ENCODE peak calls at places on chromosomes 7 and 10, in nine cellular contexts. P, Z, L, C, A, R, N, F and X are unnamed samples.

GRCh38 chr7:2003451-2003930 is 229.3 kb downstream of the MAD1L1 start:
- DNase-seq in P (no peak), Z (no peak), L (no peak), C (no peak), A (no peak), R (no peak), N (no peak), F (no peak), X (no peak)

GRCh38 chr7:38630720-38631673 is at the start of gene AMPH:
- DNase-seq in P (peak; percentile 45), Z (no peak), L (no peak), C (no peak), A (peak; percentile 90), R (peak; percentile 53), N (peak; percentile 57), F (no peak), X (peak; percentile 69)

GRCh38 chr10:103512591-103513382 is 19.3 kb downstream of the NEURL1 start:
- DNase-seq in P (no peak), Z (no peak), L (no peak), C (no peak), A (no peak), R (no peak), N (peak; percentile 84), F (no peak), X (no peak)

GRCh38 chr10:25125151-25125550 is 49.6 kb upstream of the GPR158 start:
- DNase-seq in P (no peak), Z (no peak), L (no peak), C (no peak), A (peak; percentile 60), R (no peak), N (no peak), F (no peak), X (no peak)

GRCh38 chr7:12322287-12322902 is 81.3 kb downstream of the VWDE start:
- DNase-seq in P (peak; percentile 51), Z (peak; percentile 26), L (peak; percentile 56), C (no peak), A (peak; percentile 21), R (peak; percentile 64), N (peak; percentile 13), F (no peak), X (no peak)

GRCh38 chr10:110344622-110345021 is 39.9 kb upstream of the SMNDC1 start:
- DNase-seq in P (no peak), Z (no peak), L (no peak), C (no peak), A (no peak), R (no peak), N (no peak), F (no peak), X (no peak)

GRCh38 chr7:101402081-101402779 is 39.6 kb downstream of the COL26A1 start:
- DNase-seq in P (peak; percentile 14), Z (no peak), L (peak; percentile 76), C (no peak), A (peak; percentile 98), R (no peak), N (peak; percentile 19), F (no peak), X (peak; percentile 84)

GRCh38 chr7:101179780-101180755 is at the start of gene NAT16:
- DNase-seq in P (no peak), Z (no peak), L (no peak), C (no peak), A (peak; percentile 69), R (no peak), N (no peak), F (no peak), X (no peak)

GRCh38 chr10:23892296-23892695 is 316.6 kb upstream of the KIAA1217 start:
- DNase-seq in P (no peak), Z (no peak), L (peak; percentile 4), C (no peak), A (no peak), R (no peak), N (no peak), F (no peak), X (peak; percentile 19)

GRCh38 chr10:113651898-113652297 is 11.9 kb downstream of the NRAP start:
- DNase-seq in P (no peak), Z (no peak), L (no peak), C (no peak), A (no peak), R (no peak), N (no peak), F (no peak), X (no peak)

GRCh38 chr7:150994838-150995510 is 4.2 kb downstream of the NOS3 start:
- DNase-seq in P (no peak), Z (no peak), L (no peak), C (no peak), A (no peak), R (no peak), N (no peak), F (no peak), X (no peak)

GRCh38 chr7:46972205-46972604 is 609.7 kb downstream of the TNS3 start:
- DNase-seq in P (peak; percentile 12), Z (peak; percentile 23), L (peak; percentile 80), C (no peak), A (peak; percentile 1), R (peak; percentile 72), N (no peak), F (peak; percentile 11), X (peak; percentile 44)

GRCh38 chr10:8591619-8592018 is 537.1 kb downstream of the GATA3 start:
- DNase-seq in P (no peak), Z (no peak), L (no peak), C (peak; percentile 25), A (no peak), R (no peak), N (no peak), F (no peak), X (no peak)

GRCh38 chr7:157984138-157984913 is 603.3 kb downstream of the PTPRN2 start:
- DNase-seq in P (no peak), Z (no peak), L (no peak), C (no peak), A (no peak), R (no peak), N (no peak), F (no peak), X (no peak)

GRCh38 chr7:26091933-26092332 is 60.1 kb upstream of the NFE2L3 start:
- DNase-seq in P (no peak), Z (no peak), L (peak; percentile 65), C (no peak), A (peak; percentile 62), R (peak; percentile 14), N (no peak), F (peak; percentile 40), X (peak; percentile 44)

GRCh38 chr7:149005427-149006344 is 22.6 kb downstream of the PDIA4 start:
- DNase-seq in P (peak; percentile 65), Z (peak; percentile 43), L (peak; percentile 50), C (peak; percentile 77), A (peak; percentile 95), R (peak; percentile 74), N (peak; percentile 83), F (no peak), X (peak; percentile 81)

GRCh38 chr7:155796381-155797261 is 15.6 kb downstream of the SHH start:
- DNase-seq in P (no peak), Z (no peak), L (peak; percentile 43), C (peak; percentile 59), A (peak; percentile 68), R (no peak), N (peak; percentile 68), F (no peak), X (peak; percentile 46)

GRCh38 chr7:111012152-111012551 is 78.8 kb upstream of the LRRN3 start:
- DNase-seq in P (no peak), Z (no peak), L (peak; percentile 56), C (no peak), A (no peak), R (peak; percentile 56), N (no peak), F (no peak), X (no peak)

GRCh38 chr7:75878769-75879596 is at the start of gene RHBDD2:
- DNase-seq in P (peak; percentile 91), Z (peak; percentile 79), L (peak; percentile 93), C (peak; percentile 97), A (peak; percentile 94), R (peak; percentile 92), N (peak; percentile 98), F (peak; percentile 59), X (peak; percentile 96)

GRCh38 chr7:55081854-55082603 is 63.2 kb downstream of the EGFR start:
- DNase-seq in P (no peak), Z (no peak), L (no peak), C (no peak), A (no peak), R (peak; percentile 51), N (no peak), F (no peak), X (no peak)
- H3K27ac ChIP-seq in P (no peak overlapping the region), Z (no peak overlapping the region), L (no peak overlapping the region), C (no peak overlapping the region), A (no peak overlapping the region), R (peak overlapping the region; percentile 44), N (peak overlapping the region; percentile 44), F (peak overlapping the region; percentile 13), X (no peak overlapping the region)

GRCh38 chr10:123583639-123584418 is 82.3 kb upstream of the GPR26 start:
- DNase-seq in P (peak; percentile 55), Z (peak; percentile 63), L (peak; percentile 70), C (no peak), A (peak; percentile 97), R (peak; percentile 48), N (peak; percentile 96), F (no peak), X (peak; percentile 78)
- TF ChIP-seq EZH2 in P (no peak), Z (peak; percentile 98), L (peak; percentile 39), C (no peak), A (no peak), R (no peak), N (no peak), F (no peak), X (peak; percentile 60)

DNA sequence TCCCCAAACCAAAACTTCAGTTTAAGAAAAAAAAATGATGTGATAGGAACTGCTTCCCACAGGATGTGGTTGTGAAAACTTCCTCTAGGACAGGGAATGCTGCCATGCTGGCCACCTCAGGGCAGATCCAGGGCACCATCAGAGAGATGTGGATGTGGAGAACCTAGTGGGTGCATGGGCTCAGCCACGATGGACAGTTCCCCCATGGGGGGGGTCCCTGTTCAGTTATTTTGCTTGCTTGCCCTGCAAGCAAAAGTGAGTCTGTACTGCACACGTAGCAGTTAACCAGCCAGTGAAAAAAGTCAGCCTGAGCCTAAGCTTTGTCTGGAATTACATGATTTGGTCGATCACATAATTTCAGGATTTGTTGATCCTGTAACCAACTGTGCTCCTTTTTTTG is 36.3 kb downstream of the LAMB4 start:
- DNase-seq in P (peak; percentile 15), Z (no peak), L (no peak), C (no peak), A (no peak), R (peak; percentile 68), N (no peak), F (no peak), X (no peak)
- H3K27ac ChIP-seq in P (no peak overlapping the region), Z (no peak overlapping the region), L (no peak overlapping the region), C (no peak overlapping the region), A (no peak overlapping the region), R (peak overlapping the region; percentile 83), N (peak overlapping the region; percentile 83), F (no peak overlapping the region), X (no peak overlapping the region)

DNA sequence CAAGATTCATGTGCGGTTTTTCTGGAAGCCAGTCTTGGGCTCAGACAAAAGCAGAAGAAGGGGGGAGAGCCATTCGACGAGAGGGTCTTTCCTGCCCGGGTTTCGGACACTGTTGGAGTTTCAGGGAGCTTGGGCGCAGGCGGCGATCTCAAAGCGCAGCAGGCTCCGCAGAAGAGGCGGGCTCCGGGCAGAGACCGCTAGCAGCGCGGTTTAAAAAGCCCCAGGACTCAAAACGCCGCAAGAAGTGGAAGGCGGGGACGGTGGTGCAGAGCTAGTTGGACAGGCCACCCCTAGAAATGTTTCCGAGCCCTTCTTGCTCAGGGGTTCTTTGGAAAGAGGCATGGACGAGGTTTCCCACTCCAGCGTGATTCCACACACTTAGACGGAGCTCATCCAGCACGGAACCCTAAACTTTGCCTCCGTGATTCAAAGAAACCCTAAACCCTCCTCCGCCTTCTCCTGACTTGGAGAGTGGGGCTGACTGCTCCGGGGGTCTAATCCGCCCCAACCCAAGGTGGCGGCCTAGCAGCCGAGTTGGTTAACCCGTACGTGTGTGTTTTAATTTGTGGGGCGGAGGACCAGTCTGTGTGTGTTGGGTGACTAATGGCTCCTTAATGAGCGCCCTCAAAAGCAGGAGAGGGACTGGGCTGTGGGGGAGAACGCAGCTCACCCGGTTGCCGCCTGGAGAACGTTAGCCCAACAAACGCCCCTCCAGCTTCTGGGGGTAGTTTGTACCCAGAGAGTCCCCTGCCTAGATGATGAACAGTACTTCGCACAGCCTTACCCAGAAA is 3.9 kb downstream of the NEUROG3 start:
- DNase-seq in P (no peak), Z (no peak), L (no peak), C (no peak), A (peak; percentile 73), R (no peak), N (no peak), F (no peak), X (no peak)
- TF ChIP-seq EZH2 in P (no peak), Z (no peak), L (no peak), C (no peak), A (peak; percentile 84), R (no peak), N (peak; percentile 21), F (peak; percentile 80), X (peak; percentile 65)